ENCODE peak calls at places on chromosomes 11 and 22, in four cellular contexts. One of them, this sample, is unnamed.
A peak's percentile ranks its signal among the peaks of the same experiment; 100 is the strongest.

GRCh38 chr22:36355362-36355761 is 32.4 kb downstream of the MYH9 start:
- DNase-seq in K562: no peak
- DNase-seq in HepG2: no peak
- DNase-seq in SK-N-SH: no peak
- DNase-seq in this sample: no peak

GRCh38 chr22:46087816-46088277 is 62.5 kb upstream of the PPARA start:
- DNase-seq in K562: peak; percentile 77
- DNase-seq in HepG2: no peak
- DNase-seq in SK-N-SH: peak; percentile 94
- DNase-seq in this sample: peak; percentile 44

GRCh38 chr11:119895981-119896380 is 167.0 kb upstream of the NECTIN1 start:
- DNase-seq in K562: no peak
- DNase-seq in HepG2: no peak
- DNase-seq in SK-N-SH: no peak
- DNase-seq in this sample: no peak

GRCh38 chr11:70713988-70714665 is 315.8 kb downstream of the CTTN start:
- DNase-seq in K562: no peak
- DNase-seq in HepG2: no peak
- DNase-seq in SK-N-SH: peak; percentile 68
- DNase-seq in this sample: peak; percentile 64

GRCh38 chr11:19117760-19118097 is 761 bp downstream of the ZDHHC13 start:
- DNase-seq in K562: no peak
- DNase-seq in HepG2: no peak
- DNase-seq in SK-N-SH: no peak
- DNase-seq in this sample: no peak

GRCh38 chr11:127454856-127455255 is 454.3 kb upstream of the KIRREL3 start:
- DNase-seq in K562: no peak
- DNase-seq in HepG2: no peak
- DNase-seq in SK-N-SH: no peak
- DNase-seq in this sample: no peak

GRCh38 chr22:47355776-47356432 is 593.5 kb downstream of the TBC1D22A start:
- DNase-seq in K562: no peak
- DNase-seq in HepG2: no peak
- DNase-seq in SK-N-SH: no peak
- DNase-seq in this sample: no peak

GRCh38 chr11:128916037-128916572 is 24.9 kb downstream of the KCNJ5 start:
- DNase-seq in K562: no peak
- DNase-seq in HepG2: no peak
- DNase-seq in SK-N-SH: no peak
- DNase-seq in this sample: no peak

GRCh38 chr11:58616594-58616993 is 5.9 kb upstream of the CNTF start:
- DNase-seq in K562: no peak
- DNase-seq in HepG2: no peak
- DNase-seq in SK-N-SH: no peak
- DNase-seq in this sample: no peak
- TF ChIP-seq FOXJ3 in K562: no peak
- TF ChIP-seq FOXJ3 in HepG2: no peak
- TF ChIP-seq FOXJ3 in SK-N-SH: no peak
- TF ChIP-seq FOXJ3 in this sample: no peak

DNA sequence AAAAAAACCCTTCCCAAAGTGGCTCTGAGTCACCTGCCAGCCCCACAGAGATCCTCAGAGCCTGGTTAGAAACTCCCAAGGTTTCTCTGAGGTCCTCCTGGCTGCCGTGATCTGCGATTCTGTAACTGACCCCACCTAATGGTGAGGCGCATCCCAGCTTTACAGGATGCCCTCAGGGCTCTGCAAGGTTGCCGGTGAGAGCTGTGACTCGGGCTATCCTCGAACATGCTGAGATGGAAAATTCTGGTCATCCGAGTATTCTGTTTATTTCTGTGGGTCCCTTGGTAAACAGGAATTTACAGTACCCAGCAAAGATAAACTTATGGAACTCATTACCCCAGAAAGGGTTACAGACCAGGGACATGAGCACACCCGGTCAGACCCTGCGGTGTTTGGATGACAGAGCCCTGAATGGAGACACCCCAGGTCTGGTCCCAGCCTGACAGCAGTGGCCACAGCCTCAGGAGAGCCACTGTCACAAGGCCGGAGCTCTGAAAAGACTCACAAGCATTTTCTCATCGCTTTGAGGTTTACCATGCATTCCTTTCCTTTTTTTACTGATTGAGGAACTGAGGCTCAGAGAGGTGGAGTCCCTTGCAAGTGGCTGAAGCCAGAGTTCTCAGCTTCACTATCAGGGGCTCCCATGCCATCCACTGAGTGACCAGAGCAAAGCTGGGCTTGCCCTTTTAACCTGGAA is 22.2 kb downstream of the LIF start:
- DNase-seq in K562: no peak
- DNase-seq in HepG2: no peak
- DNase-seq in SK-N-SH: no peak
- DNase-seq in this sample: no peak
- TF ChIP-seq FOXJ3 in K562: no peak
- TF ChIP-seq FOXJ3 in HepG2: no peak
- TF ChIP-seq FOXJ3 in SK-N-SH: no peak
- TF ChIP-seq FOXJ3 in this sample: no peak

GRCh38 chr11:65419460-65419772 is 3.2 kb upstream of the NEAT1 start:
- DNase-seq in K562: no peak
- DNase-seq in HepG2: no peak
- DNase-seq in SK-N-SH: no peak
- DNase-seq in this sample: no peak

GRCh38 chr11:65420506-65421203 is 1.9 kb upstream of the NEAT1 start:
- DNase-seq in K562: peak; percentile 40
- DNase-seq in HepG2: no peak
- DNase-seq in SK-N-SH: peak; percentile 22
- DNase-seq in this sample: no peak

GRCh38 chr11:65418681-65419459 is 3.7 kb upstream of the NEAT1 start:
- DNase-seq in K562: peak; percentile 92
- DNase-seq in HepG2: peak; percentile 99
- DNase-seq in SK-N-SH: peak; percentile 91
- DNase-seq in this sample: peak; percentile 90

GRCh38 chr11:65421204-65422103 is 1.1 kb upstream of the NEAT1 start:
- DNase-seq in K562: peak; percentile 69
- DNase-seq in HepG2: peak; percentile 93
- DNase-seq in SK-N-SH: peak; percentile 59
- DNase-seq in this sample: no peak

DNA sequence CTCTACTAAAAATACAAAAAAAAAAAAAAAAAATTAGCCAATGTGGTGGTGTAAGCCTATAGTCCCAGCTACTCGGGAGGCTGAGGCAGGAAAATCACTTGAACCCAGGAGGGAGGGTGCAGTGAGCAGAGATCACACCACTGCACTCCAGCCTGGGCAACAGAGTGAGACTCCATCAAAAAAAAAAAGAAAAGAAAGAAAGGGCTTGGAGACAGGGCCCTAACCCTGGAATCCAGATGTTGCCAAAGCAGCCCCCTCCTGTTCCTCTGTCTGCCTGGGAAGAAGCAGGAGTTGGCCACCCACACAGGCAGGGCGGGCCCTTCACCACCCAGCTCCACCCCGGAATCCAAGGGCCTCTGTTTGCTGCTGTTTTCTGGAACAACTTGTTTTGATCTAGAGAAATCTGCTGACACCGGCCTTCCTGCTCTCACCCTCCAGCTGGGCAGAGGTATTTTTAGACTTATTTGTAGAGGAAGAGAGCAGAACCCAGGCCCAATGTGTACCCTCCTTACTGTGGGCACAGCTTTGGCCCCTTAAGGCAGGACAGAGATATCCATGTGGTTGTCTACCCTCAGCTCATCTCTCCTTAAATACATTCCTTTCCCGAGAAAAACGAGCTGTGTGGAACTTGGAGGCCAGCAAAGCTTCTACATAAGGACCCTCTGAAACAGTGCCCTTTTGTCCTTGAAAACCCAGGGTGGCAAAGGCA is 2.7 kb upstream of the NEAT1 start:
- DNase-seq in K562: peak; percentile 71
- DNase-seq in HepG2: peak; percentile 92
- DNase-seq in SK-N-SH: peak; percentile 46
- DNase-seq in this sample: peak; percentile 66
- TF ChIP-seq FOXJ3 in K562: no peak
- TF ChIP-seq FOXJ3 in HepG2: no peak
- TF ChIP-seq FOXJ3 in SK-N-SH: no peak
- TF ChIP-seq FOXJ3 in this sample: no peak

GRCh38 chr11:3799143-3799542 is 1.8 kb upstream of the NUP98 start:
- DNase-seq in K562: no peak
- DNase-seq in HepG2: no peak
- DNase-seq in SK-N-SH: no peak
- DNase-seq in this sample: no peak

GRCh38 chr11:3796346-3796745 is 1.0 kb downstream of the NUP98 start:
- DNase-seq in K562: no peak
- DNase-seq in HepG2: no peak
- DNase-seq in SK-N-SH: no peak
- DNase-seq in this sample: no peak

GRCh38 chr11:3796796-3797328 is 492 bp downstream of the NUP98 start:
- DNase-seq in K562: peak; percentile 66
- DNase-seq in HepG2: peak; percentile 27
- DNase-seq in SK-N-SH: no peak
- DNase-seq in this sample: no peak

GRCh38 chr11:3795131-3796092 is 1.9 kb downstream of the NUP98 start:
- DNase-seq in K562: no peak
- DNase-seq in HepG2: no peak
- DNase-seq in SK-N-SH: no peak
- DNase-seq in this sample: no peak

GRCh38 chr11:3797329-3798090 is at the start of gene NUP98:
- DNase-seq in K562: peak; percentile 99
- DNase-seq in HepG2: peak; percentile 99
- DNase-seq in SK-N-SH: peak; percentile 97
- DNase-seq in this sample: peak; percentile 100
- TF ChIP-seq FOXJ3 in K562: no peak
- TF ChIP-seq FOXJ3 in HepG2: no peak
- TF ChIP-seq FOXJ3 in SK-N-SH: no peak
- TF ChIP-seq FOXJ3 in this sample: no peak